ENCODE peak calls at places on chromosome 15, in seven cellular contexts. One of them, this sample, is unnamed.

GRCh38 chr15:53197426-53197839 is 407.3 kb upstream of the ONECUT1 start:
- DNase-seq in fibroblast of mammary gland: peak
- DNase-seq in GM10248: peak
- DNase-seq in CD4-positive, alpha-beta T cell: no peak
- DNase-seq in coronary artery: no peak
- DNase-seq in HFF-Myc: no peak
- DNase-seq in Calu3: peak
- DNase-seq in this sample: peak

GRCh38 chr15:50100484-50100883 is 18.5 kb downstream of the ATP8B4 start:
- DNase-seq in CD4-positive, alpha-beta T cell: no peak
- DNase-seq in Calu3: no peak
- DNase-seq in coronary artery: no peak
- DNase-seq in HFF-Myc: no peak
- DNase-seq in fibroblast of mammary gland: no peak
- DNase-seq in GM10248: no peak
- DNase-seq in this sample: no peak

GRCh38 chr15:72784233-72784876 is 797 bp upstream of the ADPGK start:
- DNase-seq in coronary artery: no peak
- DNase-seq in HFF-Myc: peak
- DNase-seq in GM10248: peak
- DNase-seq in Calu3: peak
- DNase-seq in fibroblast of mammary gland: peak
- DNase-seq in CD4-positive, alpha-beta T cell: no peak
- DNase-seq in this sample: peak

GRCh38 chr15:33735637-33736247 is 232.6 kb upstream of the CHRM5 start:
- DNase-seq in fibroblast of mammary gland: peak
- DNase-seq in CD4-positive, alpha-beta T cell: no peak
- DNase-seq in Calu3: no peak
- DNase-seq in HFF-Myc: no peak
- DNase-seq in GM10248: peak
- DNase-seq in coronary artery: no peak
- DNase-seq in this sample: peak

GRCh38 chr15:45522179-45522930 is at the start of gene SLC30A4:
- DNase-seq in Calu3: peak
- DNase-seq in CD4-positive, alpha-beta T cell: peak
- DNase-seq in GM10248: peak
- DNase-seq in coronary artery: peak
- DNase-seq in HFF-Myc: no peak
- DNase-seq in fibroblast of mammary gland: peak
- DNase-seq in this sample: peak

GRCh38 chr15:44441095-44441501 is 13.7 kb downstream of the CTDSPL2 start:
- DNase-seq in GM10248: no peak
- DNase-seq in Calu3: no peak
- DNase-seq in coronary artery: no peak
- DNase-seq in fibroblast of mammary gland: no peak
- DNase-seq in CD4-positive, alpha-beta T cell: no peak
- DNase-seq in HFF-Myc: no peak
- DNase-seq in this sample: no peak

GRCh38 chr15:33007295-33007855 is 187.1 kb downstream of the FMN1 start:
- DNase-seq in GM10248: no peak
- DNase-seq in Calu3: no peak
- DNase-seq in CD4-positive, alpha-beta T cell: no peak
- DNase-seq in fibroblast of mammary gland: peak
- DNase-seq in coronary artery: no peak
- DNase-seq in HFF-Myc: no peak
- DNase-seq in this sample: no peak

GRCh38 chr15:43086551-43086950 is 19.3 kb downstream of the UBR1 start:
- DNase-seq in GM10248: peak
- DNase-seq in HFF-Myc: no peak
- DNase-seq in Calu3: no peak
- DNase-seq in CD4-positive, alpha-beta T cell: no peak
- DNase-seq in coronary artery: no peak
- DNase-seq in fibroblast of mammary gland: peak
- DNase-seq in this sample: peak

GRCh38 chr15:78064544-78064943 is 13.0 kb downstream of the TBC1D2B start:
- DNase-seq in HFF-Myc: no peak
- DNase-seq in Calu3: no peak
- DNase-seq in fibroblast of mammary gland: peak
- DNase-seq in GM10248: no peak
- DNase-seq in CD4-positive, alpha-beta T cell: no peak
- DNase-seq in coronary artery: no peak
- DNase-seq in this sample: no peak

GRCh38 chr15:66836476-66837030 is 134.5 kb downstream of the SMAD6 start:
- DNase-seq in fibroblast of mammary gland: no peak
- DNase-seq in GM10248: no peak
- DNase-seq in HFF-Myc: no peak
- DNase-seq in coronary artery: no peak
- DNase-seq in CD4-positive, alpha-beta T cell: no peak
- DNase-seq in Calu3: no peak
- DNase-seq in this sample: no peak

GRCh38 chr15:76197703-76198455 is 113.4 kb downstream of the ETFA start:
- DNase-seq in fibroblast of mammary gland: no peak
- DNase-seq in CD4-positive, alpha-beta T cell: no peak
- DNase-seq in Calu3: peak
- DNase-seq in HFF-Myc: no peak
- DNase-seq in coronary artery: no peak
- DNase-seq in GM10248: no peak
- DNase-seq in this sample: no peak

GRCh38 chr15:43242616-43243015 is 21.8 kb upstream of the EPB42 start:
- DNase-seq in Calu3: no peak
- DNase-seq in HFF-Myc: no peak
- DNase-seq in CD4-positive, alpha-beta T cell: no peak
- DNase-seq in GM10248: no peak
- DNase-seq in fibroblast of mammary gland: no peak
- DNase-seq in coronary artery: peak
- DNase-seq in this sample: no peak

GRCh38 chr15:33132722-33133345 is 61.7 kb downstream of the FMN1 start:
- DNase-seq in GM10248: no peak
- DNase-seq in HFF-Myc: peak
- DNase-seq in Calu3: peak
- DNase-seq in CD4-positive, alpha-beta T cell: no peak
- DNase-seq in fibroblast of mammary gland: peak
- DNase-seq in coronary artery: no peak
- DNase-seq in this sample: no peak

GRCh38 chr15:92115834-92116233 is 262.3 kb downstream of the SLCO3A1 start:
- DNase-seq in CD4-positive, alpha-beta T cell: no peak
- DNase-seq in fibroblast of mammary gland: no peak
- DNase-seq in coronary artery: no peak
- DNase-seq in GM10248: no peak
- DNase-seq in HFF-Myc: no peak
- DNase-seq in Calu3: no peak
- DNase-seq in this sample: no peak

GRCh38 chr15:29825205-29825604 is 2.9 kb upstream of the TJP1 start:
- DNase-seq in Calu3: no peak
- DNase-seq in coronary artery: no peak
- DNase-seq in fibroblast of mammary gland: no peak
- DNase-seq in GM10248: no peak
- DNase-seq in HFF-Myc: no peak
- DNase-seq in CD4-positive, alpha-beta T cell: no peak
- DNase-seq in this sample: no peak

GRCh38 chr15:41585140-41586047 is 26.4 kb downstream of the TYRO3 start:
- DNase-seq in CD4-positive, alpha-beta T cell: no peak
- DNase-seq in Calu3: peak
- DNase-seq in coronary artery: no peak
- DNase-seq in fibroblast of mammary gland: peak
- DNase-seq in HFF-Myc: no peak
- DNase-seq in GM10248: no peak
- DNase-seq in this sample: no peak

GRCh38 chr15:39172380-39173281 is 408.2 kb upstream of the THBS1 start:
- DNase-seq in HFF-Myc: no peak
- DNase-seq in fibroblast of mammary gland: peak
- DNase-seq in coronary artery: no peak
- DNase-seq in CD4-positive, alpha-beta T cell: no peak
- DNase-seq in GM10248: no peak
- DNase-seq in Calu3: peak
- DNase-seq in this sample: peak

GRCh38 chr15:92655178-92655995 is at the start of gene FAM174B:
- DNase-seq in HFF-Myc: no peak
- DNase-seq in CD4-positive, alpha-beta T cell: peak
- DNase-seq in Calu3: peak
- DNase-seq in coronary artery: peak
- DNase-seq in GM10248: peak
- DNase-seq in fibroblast of mammary gland: peak
- DNase-seq in this sample: peak

GRCh38 chr15:89198934-89199333 is 22.4 kb downstream of the RLBP1 start:
- DNase-seq in Calu3: no peak
- DNase-seq in fibroblast of mammary gland: no peak
- DNase-seq in GM10248: no peak
- DNase-seq in coronary artery: no peak
- DNase-seq in CD4-positive, alpha-beta T cell: no peak
- DNase-seq in HFF-Myc: no peak
- DNase-seq in this sample: no peak

GRCh38 chr15:68404056-68404798 is 27.7 kb downstream of the ITGA11 start:
- DNase-seq in GM10248: no peak
- DNase-seq in HFF-Myc: no peak
- DNase-seq in coronary artery: peak
- DNase-seq in CD4-positive, alpha-beta T cell: no peak
- DNase-seq in Calu3: no peak
- DNase-seq in fibroblast of mammary gland: no peak
- DNase-seq in this sample: no peak

GRCh38 chr15:50183112-50183794 is 1.3 kb downstream of the SLC27A2 start:
- DNase-seq in GM10248: peak
- DNase-seq in Calu3: no peak
- DNase-seq in coronary artery: no peak
- DNase-seq in fibroblast of mammary gland: no peak
- DNase-seq in HFF-Myc: no peak
- DNase-seq in CD4-positive, alpha-beta T cell: no peak
- DNase-seq in this sample: peak

GRCh38 chr15:47266556-47266955 is 450.7 kb upstream of the SEMA6D start:
- DNase-seq in GM10248: no peak
- DNase-seq in fibroblast of mammary gland: no peak
- DNase-seq in coronary artery: no peak
- DNase-seq in CD4-positive, alpha-beta T cell: no peak
- DNase-seq in Calu3: no peak
- DNase-seq in HFF-Myc: no peak
- DNase-seq in this sample: no peak

GRCh38 chr15:31263751-31264533 is 62.7 kb upstream of the KLF13 start:
- DNase-seq in GM10248: no peak
- DNase-seq in fibroblast of mammary gland: no peak
- DNase-seq in coronary artery: peak
- DNase-seq in CD4-positive, alpha-beta T cell: peak
- DNase-seq in Calu3: peak
- DNase-seq in HFF-Myc: no peak
- DNase-seq in this sample: no peak

GRCh38 chr15:88997531-88997930 is 84.4 kb upstream of the MFGE8 start:
- DNase-seq in fibroblast of mammary gland: no peak
- DNase-seq in coronary artery: no peak
- DNase-seq in GM10248: no peak
- DNase-seq in Calu3: no peak
- DNase-seq in HFF-Myc: no peak
- DNase-seq in CD4-positive, alpha-beta T cell: no peak
- DNase-seq in this sample: no peak

GRCh38 chr15:89652666-89653065 is 2.6 kb downstream of the KIF7 start:
- DNase-seq in GM10248: no peak
- DNase-seq in coronary artery: no peak
- DNase-seq in fibroblast of mammary gland: no peak
- DNase-seq in Calu3: no peak
- DNase-seq in CD4-positive, alpha-beta T cell: no peak
- DNase-seq in HFF-Myc: no peak
- DNase-seq in this sample: no peak

DNA sequence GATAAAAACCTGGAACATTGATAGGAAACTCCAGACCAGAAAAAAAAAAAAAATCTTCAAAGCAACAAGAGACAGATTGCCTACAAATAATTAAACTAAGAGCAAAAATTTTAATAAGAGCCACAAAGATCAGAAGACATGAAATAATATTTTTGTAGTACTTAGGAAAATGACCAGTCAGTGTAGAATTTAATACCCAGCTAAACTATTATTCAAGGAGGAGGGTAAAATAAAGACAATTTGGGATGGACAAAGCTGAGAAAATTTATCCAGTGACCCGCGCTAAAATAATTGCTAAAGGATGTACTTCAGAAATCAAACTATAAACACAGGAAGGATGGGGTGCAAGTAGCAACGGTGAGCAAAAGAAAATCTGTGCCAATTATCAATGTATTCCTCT is 133.2 kb downstream of the AQP9 start:
- DNase-seq in CD4-positive, alpha-beta T cell: no peak
- DNase-seq in coronary artery: no peak
- DNase-seq in fibroblast of mammary gland: no peak
- DNase-seq in GM10248: no peak
- DNase-seq in Calu3: no peak
- DNase-seq in HFF-Myc: no peak
- DNase-seq in this sample: no peak
- TF ChIP-seq CTCF in CD4-positive, alpha-beta T cell: no peak
- TF ChIP-seq CTCF in coronary artery: no peak
- TF ChIP-seq CTCF in fibroblast of mammary gland: no peak
- TF ChIP-seq CTCF in GM10248: no peak
- TF ChIP-seq CTCF in Calu3: no peak
- TF ChIP-seq CTCF in HFF-Myc: no peak
- TF ChIP-seq CTCF in this sample: no peak

GRCh38 chr15:51917493-51917892 is 54.1 kb downstream of the LEO1 start:
- DNase-seq in GM10248: no peak
- DNase-seq in coronary artery: no peak
- DNase-seq in fibroblast of mammary gland: peak
- DNase-seq in Calu3: peak
- DNase-seq in CD4-positive, alpha-beta T cell: no peak
- DNase-seq in HFF-Myc: no peak
- DNase-seq in this sample: no peak
- TF ChIP-seq CTCF in GM10248: peak
- TF ChIP-seq CTCF in coronary artery: no peak
- TF ChIP-seq CTCF in fibroblast of mammary gland: peak
- TF ChIP-seq CTCF in Calu3: peak
- TF ChIP-seq CTCF in CD4-positive, alpha-beta T cell: no peak
- TF ChIP-seq CTCF in HFF-Myc: peak
- TF ChIP-seq CTCF in this sample: no peak

GRCh38 chr15:85316244-85316934 is 64.0 kb upstream of the AKAP13 start:
- DNase-seq in CD4-positive, alpha-beta T cell: no peak
- DNase-seq in fibroblast of mammary gland: peak
- DNase-seq in Calu3: no peak
- DNase-seq in HFF-Myc: peak
- DNase-seq in GM10248: no peak
- DNase-seq in coronary artery: no peak
- DNase-seq in this sample: no peak

GRCh38 chr15:85314653-85315052 is 65.8 kb upstream of the AKAP13 start:
- DNase-seq in Calu3: no peak
- DNase-seq in CD4-positive, alpha-beta T cell: no peak
- DNase-seq in GM10248: no peak
- DNase-seq in fibroblast of mammary gland: no peak
- DNase-seq in HFF-Myc: no peak
- DNase-seq in coronary artery: no peak
- DNase-seq in this sample: no peak

GRCh38 chr15:85314139-85314538 is 66.3 kb upstream of the AKAP13 start:
- DNase-seq in HFF-Myc: no peak
- DNase-seq in Calu3: no peak
- DNase-seq in coronary artery: no peak
- DNase-seq in GM10248: no peak
- DNase-seq in fibroblast of mammary gland: no peak
- DNase-seq in CD4-positive, alpha-beta T cell: no peak
- DNase-seq in this sample: no peak

GRCh38 chr15:85318732-85319076 is 61.7 kb upstream of the AKAP13 start:
- DNase-seq in CD4-positive, alpha-beta T cell: no peak
- DNase-seq in fibroblast of mammary gland: no peak
- DNase-seq in Calu3: no peak
- DNase-seq in GM10248: no peak
- DNase-seq in coronary artery: no peak
- DNase-seq in HFF-Myc: no peak
- DNase-seq in this sample: no peak

GRCh38 chr15:85318048-85318731 is 62.2 kb upstream of the AKAP13 start:
- DNase-seq in GM10248: peak
- DNase-seq in Calu3: peak
- DNase-seq in HFF-Myc: peak
- DNase-seq in fibroblast of mammary gland: peak
- DNase-seq in coronary artery: no peak
- DNase-seq in CD4-positive, alpha-beta T cell: no peak
- DNase-seq in this sample: peak
- TF ChIP-seq CTCF in GM10248: peak
- TF ChIP-seq CTCF in Calu3: peak
- TF ChIP-seq CTCF in HFF-Myc: no peak
- TF ChIP-seq CTCF in fibroblast of mammary gland: peak
- TF ChIP-seq CTCF in coronary artery: no peak
- TF ChIP-seq CTCF in CD4-positive, alpha-beta T cell: no peak
- TF ChIP-seq CTCF in this sample: no peak

GRCh38 chr15:101578443-101578894 is 73.7 kb downstream of the TM2D3 start:
- DNase-seq in Calu3: peak
- DNase-seq in coronary artery: no peak
- DNase-seq in GM10248: peak
- DNase-seq in fibroblast of mammary gland: peak
- DNase-seq in CD4-positive, alpha-beta T cell: no peak
- DNase-seq in HFF-Myc: no peak
- DNase-seq in this sample: peak
- TF ChIP-seq CTCF in Calu3: peak
- TF ChIP-seq CTCF in coronary artery: no peak
- TF ChIP-seq CTCF in GM10248: peak
- TF ChIP-seq CTCF in fibroblast of mammary gland: peak
- TF ChIP-seq CTCF in CD4-positive, alpha-beta T cell: no peak
- TF ChIP-seq CTCF in HFF-Myc: peak
- TF ChIP-seq CTCF in this sample: peak

This sample was measured in GM20000.